ENCODE peak calls at places on chromosomes 1 and 21, in four cellular contexts. G, D, T and B are unnamed samples.

GRCh38 chr1:176515310-176515709 is 52.3 kb downstream of the PAPPA2 start:
- DNase-seq in G (no peak), D (peak), T (no peak), B (no peak)

GRCh38 chr1:89974701-89975470 is 20.0 kb upstream of the ZNF326 start:
- DNase-seq in G (no peak), D (peak), T (no peak), B (no peak)

GRCh38 chr21:37682908-37683307 is 233.3 kb downstream of the KCNJ6 start:
- DNase-seq in G (no peak), D (no peak), T (no peak), B (no peak)

GRCh38 chr1:204359474-204360255 is at the start of gene PLEKHA6:
- DNase-seq in G (peak), D (no peak), T (no peak), B (no peak)

GRCh38 chr1:62782197-62782886 is 1.6 kb upstream of the ATG4C start:
- DNase-seq in G (no peak), D (no peak), T (no peak), B (no peak)

GRCh38 chr1:155048449-155049334 is 2.4 kb upstream of the ADAM15 start:
- DNase-seq in G (no peak), D (no peak), T (no peak), B (no peak)

GRCh38 chr1:18504609-18505008 is 23.9 kb downstream of the KLHDC7A start:
- DNase-seq in G (no peak), D (no peak), T (no peak), B (no peak)

GRCh38 chr1:160403244-160403643 is 2.9 kb downstream of the VANGL2 start:
- DNase-seq in G (no peak), D (no peak), T (no peak), B (no peak)

GRCh38 chr1:26537951-26538352 is 8.4 kb downstream of the RPS6KA1 start:
- DNase-seq in G (no peak), D (peak), T (no peak), B (no peak)

GRCh38 chr1:25120286-25120685 is 112.0 kb downstream of the SYF2 start:
- DNase-seq in G (no peak), D (no peak), T (no peak), B (no peak)

GRCh38 chr1:94258873-94259331 is 21.5 kb upstream of the ARHGAP29 start:
- DNase-seq in G (peak), D (peak), T (no peak), B (no peak)

GRCh38 chr1:205700865-205701401 is 20.6 kb upstream of the SLC45A3 start:
- DNase-seq in G (no peak), D (no peak), T (no peak), B (no peak)

GRCh38 chr1:52238887-52239707 is 97.2 kb downstream of the ZFYVE9 start:
- DNase-seq in G (peak), D (no peak), T (no peak), B (no peak)

GRCh38 chr21:17976139-17976538 is 157.0 kb upstream of the C21orf91 start:
- DNase-seq in G (no peak), D (no peak), T (no peak), B (no peak)

GRCh38 chr1:62784509-62785365 is 805 bp downstream of the ATG4C start:
- DNase-seq in G (peak), D (no peak), T (no peak), B (no peak)

GRCh38 chr1:31327381-31327780 is 30.5 kb downstream of the ZCCHC17 start:
- DNase-seq in G (no peak), D (no peak), T (no peak), B (no peak)

GRCh38 chr1:167312871-167313270 is 92.2 kb downstream of the POU2F1 start:
- DNase-seq in G (no peak), D (no peak), T (no peak), B (no peak)

GRCh38 chr1:3096360-3096759 is 27.4 kb downstream of the PRDM16 start:
- DNase-seq in G (no peak), D (no peak), T (no peak), B (no peak)

GRCh38 chr1:240737268-240737667 is 125.3 kb upstream of the GREM2 start:
- DNase-seq in G (no peak), D (no peak), T (no peak), B (no peak)

GRCh38 chr1:29200905-29201594 is 19.4 kb upstream of the SRSF4 start:
- DNase-seq in G (no peak), D (no peak), T (no peak), B (no peak)

GRCh38 chr21:43012596-43012995 is 38.2 kb downstream of the PKNOX1 start:
- DNase-seq in G (no peak), D (no peak), T (no peak), B (no peak)

GRCh38 chr1:66676616-66677298 is 75.5 kb upstream of the DYNLT5 start:
- DNase-seq in G (no peak), D (no peak), T (no peak), B (no peak)

GRCh38 chr21:38680401-38680800 is 125.3 kb upstream of the ETS2 start:
- DNase-seq in G (no peak), D (no peak), T (no peak), B (no peak)

GRCh38 chr1:28551381-28551780 is 1.5 kb upstream of the TRNAU1AP start:
- DNase-seq in G (no peak), D (no peak), T (no peak), B (no peak)

GRCh38 chr1:43796111-43796581 is 88.8 kb downstream of the ST3GAL3 start:
- DNase-seq in G (no peak), D (no peak), T (no peak), B (no peak)

GRCh38 chr1:207823880-207824566 is 72.2 kb downstream of the CD46 start:
- DNase-seq in G (peak), D (peak), T (peak), B (peak)

GRCh38 chr1:234944439-234945369 is 183.9 kb downstream of the TOMM20 start:
- DNase-seq in G (no peak), D (no peak), T (no peak), B (no peak)

GRCh38 chr21:46116189-46116845 is 18.4 kb downstream of the COL6A2 start:
- DNase-seq in G (peak), D (no peak), T (no peak), B (no peak)

GRCh38 chr1:4174291-4175200 is 274.5 kb upstream of the C1orf174 start:
- DNase-seq in G (peak), D (no peak), T (no peak), B (peak)

GRCh38 chr1:170698711-170699275 is 34.9 kb downstream of the PRRX1 start:
- DNase-seq in G (no peak), D (no peak), T (no peak), B (no peak)

GRCh38 chr1:116889417-116889816 is 20.3 kb upstream of the PTGFRN start:
- DNase-seq in G (no peak), D (no peak), T (no peak), B (no peak)

GRCh38 chr1:116574581-116575291 is 3.9 kb upstream of the CD58 start:
- DNase-seq in G (peak), D (peak), T (no peak), B (no peak)

GRCh38 chr1:164648211-164649080 is 89.5 kb downstream of the PBX1 start:
- DNase-seq in G (peak), D (no peak), T (no peak), B (no peak)

GRCh38 chr1:6601049-6601864 is 1.4 kb downstream of the KLHL21 start:
- DNase-seq in G (peak), D (peak), T (no peak), B (no peak)

GRCh38 chr1:1283821-1284220 is 3.6 kb downstream of the SCNN1D start:
- DNase-seq in G (peak), D (no peak), T (peak), B (peak)

GRCh38 chr1:205438213-205439158 is 16.6 kb upstream of the LEMD1 start:
- DNase-seq in G (peak), D (peak), T (no peak), B (peak)

DNA sequence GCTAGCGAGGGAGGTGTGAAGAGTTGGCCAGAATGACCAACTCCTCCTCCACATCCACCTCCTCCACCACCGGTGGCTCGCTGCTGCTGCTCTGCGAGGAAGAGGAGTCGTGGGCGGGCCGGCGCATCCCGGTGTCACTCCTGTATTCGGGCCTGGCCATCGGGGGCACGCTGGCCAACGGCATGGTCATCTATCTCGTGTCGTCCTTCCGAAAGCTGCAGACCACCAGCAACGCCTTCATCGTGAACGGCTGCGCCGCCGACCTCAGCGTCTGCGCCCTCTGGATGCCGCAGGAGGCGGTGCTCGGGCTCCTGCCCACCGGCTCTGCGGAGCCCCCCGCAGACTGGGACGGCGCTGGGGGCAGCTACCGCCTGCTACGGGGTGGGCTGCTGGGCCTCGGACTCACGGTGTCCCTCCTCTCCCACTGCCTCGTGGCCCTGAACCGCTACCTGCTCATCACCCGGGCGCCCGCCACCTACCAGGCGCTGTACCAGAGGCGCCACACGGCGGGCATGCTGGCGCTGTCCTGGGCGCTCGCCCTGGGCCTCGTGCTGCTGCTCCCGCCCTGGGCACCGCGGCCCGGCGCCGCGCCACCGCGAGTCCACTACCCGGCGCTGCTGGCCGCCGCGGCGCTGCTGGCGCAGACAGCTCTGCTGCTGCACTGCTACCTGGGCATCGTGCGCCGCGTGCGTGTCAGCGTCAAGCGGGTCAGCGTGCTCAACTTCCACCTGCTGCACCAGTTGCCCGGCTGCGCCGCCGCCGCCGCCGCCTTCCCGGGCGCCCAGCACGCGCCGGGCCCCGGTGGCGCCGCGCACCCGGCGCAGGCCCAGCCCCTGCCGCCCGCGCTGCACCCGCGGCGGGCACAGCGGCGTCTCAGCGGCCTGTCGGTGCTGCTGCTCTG is 1.2 kb downstream of the GPR88 start:
- DNase-seq in G (peak), D (no peak), T (no peak), B (no peak)
- TF ChIP-seq TCF12 in G (no peak), D (no peak), T (no peak), B (no peak)

GRCh38 chr1:243944429-243945160 is 94.6 kb upstream of the AKT3 start:
- DNase-seq in G (no peak), D (peak), T (no peak), B (peak)
- TF ChIP-seq TCF12 in G (no peak), D (no peak), T (no peak), B (no peak)

DNA sequence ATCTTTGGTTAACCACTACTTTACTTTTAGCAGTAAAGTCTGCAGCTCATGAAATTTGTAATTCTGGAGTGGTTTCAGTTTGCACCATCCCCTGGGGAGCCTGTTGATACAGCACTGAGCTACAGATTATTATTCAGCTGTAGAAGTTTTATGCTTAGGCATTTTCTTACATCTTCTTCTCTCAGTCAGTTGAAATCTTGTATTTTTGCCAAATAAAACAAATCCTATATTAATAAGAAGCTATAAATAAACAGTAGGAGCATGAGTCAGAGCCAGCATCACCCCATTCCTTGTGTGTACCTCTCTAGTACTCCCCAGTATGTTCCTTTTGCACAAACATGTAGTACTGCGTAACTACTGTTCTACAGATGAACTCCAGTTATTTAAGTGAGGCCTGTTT is 118.9 kb downstream of the ATF6 start:
- DNase-seq in G (no peak), D (no peak), T (no peak), B (no peak)
- TF ChIP-seq TCF12 in G (no peak), D (no peak), T (no peak), B (no peak)

DNA sequence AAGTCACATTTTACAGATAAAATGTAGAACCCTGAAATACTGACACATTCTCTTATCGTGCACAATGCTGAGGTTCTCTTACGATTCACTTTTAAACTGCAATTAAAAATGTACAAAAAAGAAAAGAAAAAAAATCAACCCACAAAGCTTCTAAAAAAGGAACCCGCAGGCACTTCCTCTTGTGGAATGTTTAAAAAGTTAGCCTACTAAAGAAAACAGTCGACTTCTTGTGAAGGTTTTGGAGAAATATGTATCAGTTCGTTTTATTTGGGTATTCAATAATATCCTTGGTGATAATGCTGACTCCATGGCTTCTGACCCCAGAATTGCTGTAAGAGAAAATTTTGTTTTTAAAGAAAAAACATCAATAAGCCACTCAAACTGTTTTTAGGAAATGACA is 10.2 kb downstream of the HNRNPU start:
- DNase-seq in G (no peak), D (no peak), T (no peak), B (no peak)
- TF ChIP-seq TCF12 in G (no peak), D (no peak), T (no peak), B (no peak)

DNA sequence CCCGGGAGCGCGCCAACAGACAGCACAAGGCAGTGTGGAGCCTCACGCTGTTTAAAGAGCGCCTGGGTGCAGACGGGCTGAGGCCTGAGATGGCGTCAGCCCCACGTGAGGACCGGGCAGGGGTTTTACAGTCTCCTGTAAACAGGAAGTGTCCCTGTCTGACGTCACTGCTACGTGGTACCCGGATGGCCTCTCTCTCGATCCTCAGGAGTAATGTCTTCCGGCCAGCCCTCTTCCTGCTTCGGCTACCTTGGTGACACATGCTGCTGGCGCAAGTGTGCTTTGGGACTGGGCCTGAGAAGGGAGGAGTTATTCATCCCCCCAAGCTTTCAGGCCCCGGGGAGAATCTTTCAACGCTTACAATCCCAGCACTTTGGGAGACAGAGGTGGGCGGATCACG is 41.2 kb downstream of the CNST start:
- DNase-seq in G (no peak), D (no peak), T (no peak), B (no peak)
- TF ChIP-seq TCF12 in G (no peak), D (no peak), T (no peak), B (no peak)

GRCh38 chr1:175206687-175207086 is 14.1 kb upstream of the KIAA0040 start:
- DNase-seq in G (no peak), D (no peak), T (no peak), B (no peak)
- TF ChIP-seq TCF12 in G (no peak), D (no peak), T (no peak), B (no peak)

DNA sequence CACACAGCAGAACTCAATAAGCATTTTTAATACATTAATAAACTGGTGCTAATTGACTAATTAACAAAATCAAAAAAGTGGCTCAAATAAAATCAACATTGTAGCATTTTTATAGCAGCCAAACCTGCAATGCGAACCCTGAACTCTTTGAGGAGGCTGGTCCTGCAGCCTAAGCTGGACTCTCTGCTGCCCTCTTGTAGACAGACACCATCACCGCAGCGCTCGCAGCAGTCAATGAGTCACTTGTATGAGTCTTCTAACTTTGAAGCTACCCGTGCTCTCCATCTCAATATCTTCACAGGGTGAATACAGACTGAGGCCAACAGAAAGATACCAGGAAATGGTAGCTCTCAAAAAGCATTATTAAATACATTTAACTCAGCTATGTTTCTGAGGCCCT is 9.7 kb upstream of the KRTAP7-1 start:
- DNase-seq in G (peak), D (peak), T (no peak), B (peak)
- TF ChIP-seq TCF12 in G (no peak), D (no peak), T (no peak), B (no peak)

GRCh38 chr1:150558761-150559626 is 9.8 kb downstream of the ADAMTSL4 start:
- DNase-seq in G (no peak), D (no peak), T (no peak), B (no peak)
- TF ChIP-seq TCF12 in G (no peak), D (no peak), T (no peak), B (no peak)